ENCODE peak calls at places on chromosomes 1 and 21, in eight cellular contexts. One of them, this sample, is unnamed.
A peak's percentile ranks its signal among the peaks of the same experiment; 100 is the strongest.

GRCh38 chr1:168743001-168743400 is 14.0 kb upstream of the DPT start:
- DNase-seq in CD8-positive, alpha-beta T cell: no peak
- DNase-seq in endothelial cell: no peak
- DNase-seq in endodermal cell: no peak
- DNase-seq in fibroblast of pulmonary artery: no peak
- DNase-seq in ovary: no peak
- DNase-seq in heart left ventricle: no peak
- DNase-seq in chondrocyte: no peak
- DNase-seq in this sample: no peak

GRCh38 chr1:228303596-228303995 is 95.8 kb downstream of the OBSCN start:
- DNase-seq in chondrocyte: no peak
- DNase-seq in CD8-positive, alpha-beta T cell: no peak
- DNase-seq in endothelial cell: no peak
- DNase-seq in endodermal cell: no peak
- DNase-seq in heart left ventricle: peak; percentile 16
- DNase-seq in ovary: peak; percentile 8
- DNase-seq in fibroblast of pulmonary artery: no peak
- DNase-seq in this sample: no peak

GRCh38 chr1:234768171-234768568 is 158.2 kb upstream of the IRF2BP2 start:
- DNase-seq in fibroblast of pulmonary artery: no peak
- DNase-seq in heart left ventricle: no peak
- DNase-seq in endodermal cell: no peak
- DNase-seq in ovary: peak; percentile 4
- DNase-seq in endothelial cell: no peak
- DNase-seq in CD8-positive, alpha-beta T cell: no peak
- DNase-seq in chondrocyte: no peak
- DNase-seq in this sample: no peak

GRCh38 chr21:34808569-34809204 is 139.9 kb downstream of the CLIC6 start:
- DNase-seq in heart left ventricle: no peak
- DNase-seq in CD8-positive, alpha-beta T cell: no peak
- DNase-seq in endodermal cell: no peak
- DNase-seq in endothelial cell: no peak
- DNase-seq in fibroblast of pulmonary artery: peak; percentile 71
- DNase-seq in chondrocyte: no peak
- DNase-seq in ovary: no peak
- DNase-seq in this sample: no peak

GRCh38 chr1:44628962-44629756 is 45.1 kb downstream of the TMEM53 start:
- DNase-seq in heart left ventricle: no peak
- DNase-seq in endodermal cell: no peak
- DNase-seq in ovary: no peak
- DNase-seq in endothelial cell: no peak
- DNase-seq in fibroblast of pulmonary artery: peak; percentile 76
- DNase-seq in CD8-positive, alpha-beta T cell: no peak
- DNase-seq in chondrocyte: no peak
- DNase-seq in this sample: no peak

GRCh38 chr1:221829327-221830011 is 87.6 kb upstream of the DUSP10 start:
- DNase-seq in ovary: no peak
- DNase-seq in chondrocyte: no peak
- DNase-seq in endodermal cell: no peak
- DNase-seq in fibroblast of pulmonary artery: peak; percentile 89
- DNase-seq in endothelial cell: no peak
- DNase-seq in heart left ventricle: no peak
- DNase-seq in CD8-positive, alpha-beta T cell: no peak
- DNase-seq in this sample: no peak

GRCh38 chr1:22055463-22055862 is 3.0 kb downstream of the CDC42 start:
- DNase-seq in fibroblast of pulmonary artery: no peak
- DNase-seq in CD8-positive, alpha-beta T cell: no peak
- DNase-seq in endodermal cell: no peak
- DNase-seq in chondrocyte: no peak
- DNase-seq in ovary: no peak
- DNase-seq in heart left ventricle: no peak
- DNase-seq in endothelial cell: no peak
- DNase-seq in this sample: no peak

GRCh38 chr1:219544163-219544846 is 68.6 kb downstream of the ZC3H11B start:
- DNase-seq in fibroblast of pulmonary artery: peak; percentile 41
- DNase-seq in chondrocyte: no peak
- DNase-seq in ovary: no peak
- DNase-seq in heart left ventricle: no peak
- DNase-seq in endothelial cell: no peak
- DNase-seq in CD8-positive, alpha-beta T cell: no peak
- DNase-seq in endodermal cell: no peak
- DNase-seq in this sample: no peak

GRCh38 chr1:113981962-113982931 is 3.0 kb downstream of the OLFML3 start:
- DNase-seq in endothelial cell: no peak
- DNase-seq in fibroblast of pulmonary artery: peak; percentile 90
- DNase-seq in CD8-positive, alpha-beta T cell: no peak
- DNase-seq in chondrocyte: no peak
- DNase-seq in endodermal cell: no peak
- DNase-seq in heart left ventricle: peak; percentile 76
- DNase-seq in ovary: peak; percentile 78
- DNase-seq in this sample: peak; percentile 35

GRCh38 chr1:224377676-224378006 is 21.0 kb downstream of the CNIH4 start:
- DNase-seq in endodermal cell: no peak
- DNase-seq in CD8-positive, alpha-beta T cell: no peak
- DNase-seq in ovary: no peak
- DNase-seq in fibroblast of pulmonary artery: peak; percentile 34
- DNase-seq in heart left ventricle: no peak
- DNase-seq in endothelial cell: no peak
- DNase-seq in chondrocyte: no peak
- DNase-seq in this sample: no peak

GRCh38 chr1:240136402-240136801 is 44.7 kb downstream of the FMN2 start:
- DNase-seq in endothelial cell: no peak
- DNase-seq in chondrocyte: no peak
- DNase-seq in endodermal cell: no peak
- DNase-seq in CD8-positive, alpha-beta T cell: no peak
- DNase-seq in fibroblast of pulmonary artery: no peak
- DNase-seq in heart left ventricle: no peak
- DNase-seq in ovary: no peak
- DNase-seq in this sample: no peak

GRCh38 chr1:177947623-177948022 is 22.2 kb downstream of the SEC16B start:
- DNase-seq in CD8-positive, alpha-beta T cell: no peak
- DNase-seq in endothelial cell: no peak
- DNase-seq in heart left ventricle: no peak
- DNase-seq in fibroblast of pulmonary artery: no peak
- DNase-seq in endodermal cell: no peak
- DNase-seq in ovary: no peak
- DNase-seq in chondrocyte: no peak
- DNase-seq in this sample: no peak

GRCh38 chr1:156310962-156311361 is 11.9 kb upstream of the VHLL start:
- DNase-seq in endodermal cell: no peak
- DNase-seq in ovary: no peak
- DNase-seq in chondrocyte: no peak
- DNase-seq in CD8-positive, alpha-beta T cell: no peak
- DNase-seq in fibroblast of pulmonary artery: peak; percentile 68
- DNase-seq in heart left ventricle: no peak
- DNase-seq in endothelial cell: no peak
- DNase-seq in this sample: no peak

GRCh38 chr21:27329255-27329851 is 362.5 kb upstream of the ADAMTS5 start:
- DNase-seq in fibroblast of pulmonary artery: peak; percentile 50
- DNase-seq in chondrocyte: no peak
- DNase-seq in heart left ventricle: no peak
- DNase-seq in endodermal cell: no peak
- DNase-seq in ovary: no peak
- DNase-seq in endothelial cell: no peak
- DNase-seq in CD8-positive, alpha-beta T cell: no peak
- DNase-seq in this sample: no peak

GRCh38 chr1:185646202-185646683 is 87.9 kb upstream of the HMCN1 start:
- DNase-seq in chondrocyte: no peak
- DNase-seq in fibroblast of pulmonary artery: peak; percentile 99
- DNase-seq in heart left ventricle: no peak
- DNase-seq in endodermal cell: peak; percentile 84
- DNase-seq in ovary: peak; percentile 33
- DNase-seq in endothelial cell: peak; percentile 15
- DNase-seq in CD8-positive, alpha-beta T cell: no peak
- DNase-seq in this sample: peak; percentile 79

GRCh38 chr1:215376544-215377264 is 190.4 kb upstream of the KCTD3 start:
- DNase-seq in heart left ventricle: no peak
- DNase-seq in fibroblast of pulmonary artery: peak; percentile 14
- DNase-seq in ovary: no peak
- DNase-seq in endodermal cell: no peak
- DNase-seq in endothelial cell: no peak
- DNase-seq in CD8-positive, alpha-beta T cell: no peak
- DNase-seq in chondrocyte: no peak
- DNase-seq in this sample: no peak

GRCh38 chr1:1005774-1006304 is 5.9 kb upstream of the HES4 start:
- DNase-seq in ovary: no peak
- DNase-seq in endodermal cell: no peak
- DNase-seq in endothelial cell: no peak
- DNase-seq in heart left ventricle: peak; percentile 58
- DNase-seq in CD8-positive, alpha-beta T cell: no peak
- DNase-seq in chondrocyte: peak; percentile 86
- DNase-seq in fibroblast of pulmonary artery: no peak
- DNase-seq in this sample: no peak

GRCh38 chr21:38170283-38170682 is 86.5 kb upstream of the KCNJ15 start:
- DNase-seq in heart left ventricle: no peak
- DNase-seq in chondrocyte: no peak
- DNase-seq in CD8-positive, alpha-beta T cell: no peak
- DNase-seq in ovary: no peak
- DNase-seq in endodermal cell: peak; percentile 84
- DNase-seq in fibroblast of pulmonary artery: peak; percentile 37
- DNase-seq in endothelial cell: peak; percentile 56
- DNase-seq in this sample: peak; percentile 65
- TF ChIP-seq CTCF in heart left ventricle: peak; percentile 41
- TF ChIP-seq CTCF in chondrocyte: peak; percentile 79
- TF ChIP-seq CTCF in CD8-positive, alpha-beta T cell: no peak
- TF ChIP-seq CTCF in ovary: no peak
- TF ChIP-seq CTCF in endodermal cell: peak; percentile 81
- TF ChIP-seq CTCF in fibroblast of pulmonary artery: peak; percentile 37
- TF ChIP-seq CTCF in endothelial cell: peak; percentile 31
- TF ChIP-seq CTCF in this sample: peak; percentile 65

GRCh38 chr1:94329986-94330385 is 88.2 kb upstream of the ABCD3 start:
- DNase-seq in ovary: no peak
- DNase-seq in CD8-positive, alpha-beta T cell: no peak
- DNase-seq in chondrocyte: no peak
- DNase-seq in heart left ventricle: no peak
- DNase-seq in endothelial cell: no peak
- DNase-seq in fibroblast of pulmonary artery: peak; percentile 79
- DNase-seq in endodermal cell: peak; percentile 70
- DNase-seq in this sample: peak; percentile 39
- TF ChIP-seq CTCF in ovary: no peak
- TF ChIP-seq CTCF in CD8-positive, alpha-beta T cell: no peak
- TF ChIP-seq CTCF in chondrocyte: peak; percentile 78
- TF ChIP-seq CTCF in heart left ventricle: peak; percentile 68
- TF ChIP-seq CTCF in endothelial cell: peak; percentile 19
- TF ChIP-seq CTCF in fibroblast of pulmonary artery: peak; percentile 79
- TF ChIP-seq CTCF in endodermal cell: peak; percentile 76
- TF ChIP-seq CTCF in this sample: peak; percentile 63

DNA sequence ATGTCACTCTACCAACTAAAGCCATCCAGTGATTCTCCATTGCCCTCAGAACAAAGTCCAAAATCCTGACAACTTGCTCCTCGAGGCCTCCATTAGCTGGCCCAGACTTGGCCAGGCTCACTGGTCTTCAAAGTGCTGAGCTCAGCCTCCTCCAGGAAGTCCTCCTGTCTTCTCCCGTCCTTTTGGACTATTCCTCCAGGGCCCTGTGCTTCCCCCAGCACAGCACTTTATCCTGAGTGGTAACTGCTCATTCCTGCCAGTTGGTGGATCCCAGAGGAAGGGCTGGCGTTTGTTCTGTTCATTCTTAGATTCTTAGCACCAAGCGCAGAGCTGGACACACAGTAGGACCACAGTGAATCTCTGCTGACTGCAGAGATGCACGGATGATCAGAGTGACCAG is 179.9 kb downstream of the PTPRU start:
- DNase-seq in heart left ventricle: no peak
- DNase-seq in ovary: no peak
- DNase-seq in fibroblast of pulmonary artery: no peak
- DNase-seq in endothelial cell: no peak
- DNase-seq in endodermal cell: peak; percentile 63
- DNase-seq in chondrocyte: no peak
- DNase-seq in CD8-positive, alpha-beta T cell: no peak
- DNase-seq in this sample: peak; percentile 42
- TF ChIP-seq CTCF in heart left ventricle: no peak
- TF ChIP-seq CTCF in ovary: no peak
- TF ChIP-seq CTCF in fibroblast of pulmonary artery: peak; percentile 38
- TF ChIP-seq CTCF in endothelial cell: no peak
- TF ChIP-seq CTCF in endodermal cell: peak; percentile 69
- TF ChIP-seq CTCF in chondrocyte: peak; percentile 44
- TF ChIP-seq CTCF in CD8-positive, alpha-beta T cell: no peak
- TF ChIP-seq CTCF in this sample: peak; percentile 58

DNA sequence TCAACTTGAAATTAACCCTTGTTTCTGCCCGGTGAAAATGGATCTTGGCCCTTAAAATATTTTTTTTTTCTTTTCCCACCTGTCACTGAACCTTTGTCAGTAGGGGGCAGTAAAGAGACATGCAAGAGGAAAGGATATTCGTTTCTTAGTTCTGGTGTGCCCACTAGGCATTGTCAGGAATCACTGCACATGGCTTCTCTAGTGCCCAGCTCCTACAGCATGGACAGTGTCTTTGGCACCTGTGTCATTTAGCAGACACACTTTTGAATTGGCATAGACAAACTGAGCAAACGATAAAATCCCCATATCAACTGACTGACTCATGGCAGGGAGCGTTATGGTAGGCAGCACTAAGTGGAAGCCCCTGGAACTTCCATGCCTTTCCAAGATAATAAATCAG is 1048.1 kb downstream of the BRINP3 start:
- DNase-seq in CD8-positive, alpha-beta T cell: no peak
- DNase-seq in chondrocyte: no peak
- DNase-seq in ovary: no peak
- DNase-seq in fibroblast of pulmonary artery: peak; percentile 70
- DNase-seq in endodermal cell: peak; percentile 61
- DNase-seq in endothelial cell: peak; percentile 37
- DNase-seq in heart left ventricle: no peak
- DNase-seq in this sample: peak; percentile 38
- TF ChIP-seq CTCF in CD8-positive, alpha-beta T cell: no peak
- TF ChIP-seq CTCF in chondrocyte: peak; percentile 74
- TF ChIP-seq CTCF in ovary: no peak
- TF ChIP-seq CTCF in fibroblast of pulmonary artery: peak; percentile 75
- TF ChIP-seq CTCF in endodermal cell: peak; percentile 87
- TF ChIP-seq CTCF in endothelial cell: peak; percentile 96
- TF ChIP-seq CTCF in heart left ventricle: peak; percentile 50
- TF ChIP-seq CTCF in this sample: peak; percentile 80

GRCh38 chr1:111221276-111221632 is 6.3 kb upstream of the CHI3L2 start:
- DNase-seq in ovary: no peak
- DNase-seq in endothelial cell: no peak
- DNase-seq in fibroblast of pulmonary artery: no peak
- DNase-seq in heart left ventricle: no peak
- DNase-seq in chondrocyte: no peak
- DNase-seq in endodermal cell: no peak
- DNase-seq in CD8-positive, alpha-beta T cell: no peak
- DNase-seq in this sample: no peak

GRCh38 chr1:111225091-111225490 is 2.4 kb upstream of the CHI3L2 start:
- DNase-seq in ovary: no peak
- DNase-seq in CD8-positive, alpha-beta T cell: no peak
- DNase-seq in heart left ventricle: no peak
- DNase-seq in chondrocyte: no peak
- DNase-seq in fibroblast of pulmonary artery: no peak
- DNase-seq in endodermal cell: no peak
- DNase-seq in endothelial cell: no peak
- DNase-seq in this sample: no peak

GRCh38 chr1:111221633-111222286 is 5.8 kb upstream of the CHI3L2 start:
- DNase-seq in heart left ventricle: no peak
- DNase-seq in fibroblast of pulmonary artery: no peak
- DNase-seq in chondrocyte: no peak
- DNase-seq in ovary: no peak
- DNase-seq in CD8-positive, alpha-beta T cell: peak; percentile 78
- DNase-seq in endothelial cell: no peak
- DNase-seq in endodermal cell: no peak
- DNase-seq in this sample: no peak

GRCh38 chr1:111222308-111223125 is 5.0 kb upstream of the CHI3L2 start:
- DNase-seq in fibroblast of pulmonary artery: peak; percentile 72
- DNase-seq in chondrocyte: no peak
- DNase-seq in ovary: peak; percentile 73
- DNase-seq in heart left ventricle: peak; percentile 87
- DNase-seq in endothelial cell: peak; percentile 85
- DNase-seq in endodermal cell: peak; percentile 96
- DNase-seq in CD8-positive, alpha-beta T cell: peak; percentile 89
- DNase-seq in this sample: peak; percentile 90

GRCh38 chr1:111223126-111223443 is 4.4 kb upstream of the CHI3L2 start:
- DNase-seq in fibroblast of pulmonary artery: no peak
- DNase-seq in endothelial cell: no peak
- DNase-seq in CD8-positive, alpha-beta T cell: no peak
- DNase-seq in chondrocyte: no peak
- DNase-seq in endodermal cell: no peak
- DNase-seq in ovary: no peak
- DNase-seq in heart left ventricle: no peak
- DNase-seq in this sample: no peak
- TF ChIP-seq CTCF in fibroblast of pulmonary artery: no peak
- TF ChIP-seq CTCF in endothelial cell: peak; percentile 18
- TF ChIP-seq CTCF in CD8-positive, alpha-beta T cell: peak; percentile 37
- TF ChIP-seq CTCF in chondrocyte: peak; percentile 15
- TF ChIP-seq CTCF in endodermal cell: no peak
- TF ChIP-seq CTCF in ovary: no peak
- TF ChIP-seq CTCF in heart left ventricle: peak; percentile 7
- TF ChIP-seq CTCF in this sample: peak; percentile 5

This sample was measured in H9.